ENCODE peak calls at places on chromosomes 3 and 15, in nine cellular contexts. E is AG10803; G is naive thymus-derived CD4-positive, alpha-beta T cell; D is ascending aorta; U is tibial artery; V is bronchial epithelial cell; Y is PC-3; C is pancreas; R is cardiac fibroblast. N is an unnamed sample.

GRCh38 chr15:32834156-32834555 is 116.4 kb downstream of the GREM1 start:
- DNase-seq in E (no peak), G (no peak), D (no peak), U (no peak), V (no peak), Y (no peak), C (no peak), R (no peak), N (no peak)

GRCh38 chr3:194322701-194323174 is 28.4 kb downstream of the CPN2 start:
- DNase-seq in E (peak; percentile 43), G (no peak), D (no peak), U (no peak), V (peak; percentile 99), Y (peak; percentile 98), C (no peak), R (peak; percentile 62), N (peak; percentile 61)

GRCh38 chr3:127450331-127450730 is 140.2 kb downstream of the TPRA1 start:
- DNase-seq in E (no peak), G (no peak), D (no peak), U (peak; percentile 39), V (no peak), Y (no peak), C (no peak), R (no peak), N (no peak)

GRCh38 chr3:50534721-50535330 is 31.4 kb upstream of the CACNA2D2 start:
- DNase-seq in E (no peak), G (no peak), D (no peak), U (no peak), V (no peak), Y (peak; percentile 16), C (no peak), R (no peak), N (peak; percentile 18)

GRCh38 chr3:16508591-16508995 is 4.9 kb downstream of the RFTN1 start:
- DNase-seq in E (peak; percentile 71), G (no peak), D (no peak), U (no peak), V (no peak), Y (no peak), C (no peak), R (peak; percentile 45), N (no peak)

GRCh38 chr3:101720851-101721649 is 3.4 kb upstream of the CEP97 start:
- DNase-seq in E (peak; percentile 64), G (no peak), D (no peak), U (no peak), V (peak; percentile 79), Y (no peak), C (no peak), R (no peak), N (peak; percentile 85)

GRCh38 chr3:10015476-10015904 is 10.7 kb upstream of the FANCD2 start:
- DNase-seq in E (peak; percentile 98), G (no peak), D (peak; percentile 49), U (peak; percentile 97), V (peak; percentile 56), Y (peak; percentile 75), C (peak; percentile 55), R (peak; percentile 99), N (peak; percentile 96)

GRCh38 chr3:23612296-23612891 is 193.4 kb upstream of the UBE2E1 start:
- DNase-seq in E (peak; percentile 41), G (no peak), D (no peak), U (no peak), V (peak; percentile 77), Y (peak; percentile 72), C (no peak), R (peak; percentile 38), N (peak; percentile 33)

GRCh38 chr3:126983653-126984390 is 907 bp downstream of the PLXNA1 start:
- DNase-seq in E (no peak), G (peak; percentile 16), D (no peak), U (no peak), V (no peak), Y (no peak), C (peak; percentile 46), R (peak; percentile 43), N (peak; percentile 63)

GRCh38 chr3:136685882-136686281 is 66.3 kb downstream of the STAG1 start:
- DNase-seq in E (no peak), G (no peak), D (no peak), U (no peak), V (no peak), Y (no peak), C (no peak), R (no peak), N (no peak)

GRCh38 chr3:142888099-142888483 is 792 bp downstream of the PCOLCE2 start:
- DNase-seq in E (peak; percentile 28), G (no peak), D (no peak), U (peak; percentile 71), V (peak; percentile 6), Y (peak; percentile 69), C (peak; percentile 20), R (peak; percentile 57), N (peak; percentile 46)

GRCh38 chr3:13475871-13476590 is 4.1 kb upstream of the HDAC11 start:
- DNase-seq in E (peak; percentile 23), G (no peak), D (no peak), U (peak; percentile 45), V (no peak), Y (peak; percentile 67), C (no peak), R (no peak), N (no peak)

GRCh38 chr15:63052961-63053698 is 10.6 kb downstream of the TPM1 start:
- DNase-seq in E (peak; percentile 61), G (no peak), D (no peak), U (peak; percentile 87), V (no peak), Y (no peak), C (peak; percentile 34), R (peak; percentile 58), N (peak; percentile 74)

GRCh38 chr15:41695750-41696436 is 35.7 kb downstream of the MGA start:
- DNase-seq in E (no peak), G (peak; percentile 22), D (no peak), U (no peak), V (peak; percentile 17), Y (peak; percentile 68), C (no peak), R (peak; percentile 60), N (peak; percentile 36)
- H3K4me3 ChIP-seq in E (no peak overlapping the region), G (no peak overlapping the region), D (no peak overlapping the region), U (no peak overlapping the region), V (no peak overlapping the region), Y (no peak overlapping the region), C (no peak overlapping the region), R (no peak overlapping the region), N (no peak overlapping the region)

GRCh38 chr15:28107894-28108255 is 8.8 kb upstream of the OCA2 start:
- DNase-seq in E (no peak), G (no peak), D (no peak), U (no peak), V (no peak), Y (peak; percentile 17), C (no peak), R (no peak), N (no peak)
- H3K4me3 ChIP-seq in E (no peak overlapping the region), G (peak overlapping the region; percentile 65), D (peak overlapping the region; percentile 75), U (peak overlapping the region; percentile 56), V (no peak overlapping the region), Y (no peak overlapping the region), C (no peak overlapping the region), R (no peak overlapping the region), N (no peak overlapping the region)

DNA sequence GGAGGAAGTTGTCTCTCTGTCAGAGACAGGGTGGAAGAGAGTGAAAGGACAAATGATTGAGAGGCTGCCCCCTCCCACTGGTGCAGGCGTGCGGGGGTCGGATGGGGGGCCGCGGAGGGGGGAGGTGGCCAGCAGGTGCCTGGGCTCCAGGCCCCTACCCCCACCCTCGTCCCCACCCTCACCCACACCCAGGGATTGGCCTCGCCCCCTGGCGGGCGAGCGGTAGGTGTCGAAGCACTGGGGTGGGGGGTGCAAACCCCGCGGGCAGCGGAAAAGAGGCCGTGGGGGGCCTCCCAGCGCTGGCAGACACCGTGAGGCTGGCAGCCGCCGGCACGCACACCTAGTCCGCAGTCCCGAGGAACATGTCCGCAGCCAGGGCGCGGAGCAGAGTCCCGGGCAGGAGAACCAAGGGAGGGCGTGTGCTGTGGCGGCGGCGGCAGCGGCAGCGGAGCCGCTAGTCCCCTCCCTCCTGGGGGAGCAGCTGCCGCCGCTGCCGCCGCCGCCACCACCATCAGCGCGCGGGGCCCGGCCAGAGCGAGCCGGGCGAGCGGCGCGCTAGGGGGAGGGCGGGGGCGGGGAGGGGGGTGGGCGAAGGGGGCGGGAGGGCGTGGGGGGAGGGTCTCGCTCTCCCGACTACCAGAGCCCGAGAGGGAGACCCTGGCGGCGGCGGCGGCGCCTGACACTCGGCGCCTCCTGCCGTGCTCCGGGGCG is at the start of gene KAT2B:
- DNase-seq in E (peak; percentile 60), G (peak; percentile 75), D (no peak), U (peak; percentile 89), V (peak; percentile 42), Y (peak; percentile 74), C (peak; percentile 82), R (peak; percentile 62), N (peak; percentile 56)
- H3K4me3 ChIP-seq in E (peak within 1 kb of the TSS; percentile 82), G (peak within 1 kb of the TSS; percentile 91), D (peak within 1 kb of the TSS; percentile 74), U (peak within 1 kb of the TSS; percentile 88), V (peak within 1 kb of the TSS; percentile 70), Y (peak within 1 kb of the TSS; percentile 83), C (peak within 1 kb of the TSS; percentile 49), R (peak within 1 kb of the TSS; percentile 84), N (peak within 1 kb of the TSS; percentile 91)

GRCh38 chr15:67121725-67122600 is 56.6 kb downstream of the SMAD3 start:
- DNase-seq in E (no peak), G (no peak), D (no peak), U (peak; percentile 53), V (no peak), Y (no peak), C (no peak), R (no peak), N (peak; percentile 21)
- H3K4me3 ChIP-seq in E (no peak overlapping the region), G (peak overlapping the region; percentile 48), D (peak overlapping the region; percentile 41), U (no peak overlapping the region), V (no peak overlapping the region), Y (no peak overlapping the region), C (no peak overlapping the region), R (no peak overlapping the region), N (no peak overlapping the region)

N was measured in foreskin fibroblast.